ENCODE peak calls at places on chromosomes 16 and 17, in six cellular contexts. Z, Y, Q, D, M and E are unnamed samples.

GRCh38 chr16:88831838-88832237 is 20.1 kb upstream of the APRT start:
- DNase-seq in Z (no peak), Y (no peak), Q (no peak), D (no peak), M (no peak), E (no peak)

GRCh38 chr16:86748643-86749042 is 170.3 kb downstream of the FOXL1 start:
- DNase-seq in Z (no peak), Y (no peak), Q (no peak), D (no peak), M (no peak), E (no peak)

GRCh38 chr16:87062569-87063442 is 254.4 kb downstream of the C16orf95 start:
- DNase-seq in Z (peak; percentile 78), Y (no peak), Q (no peak), D (peak; percentile 74), M (peak; percentile 77), E (peak; percentile 85)

GRCh38 chr16:78478267-78478821 is 378.9 kb downstream of the WWOX start:
- DNase-seq in Z (peak; percentile 63), Y (no peak), Q (no peak), D (no peak), M (no peak), E (no peak)

GRCh38 chr16:66553223-66553622 is 847 bp downstream of the CKLF start:
- DNase-seq in Z (no peak), Y (no peak), Q (no peak), D (no peak), M (no peak), E (no peak)

GRCh38 chr16:4062212-4062802 is 53.9 kb downstream of the ADCY9 start:
- DNase-seq in Z (no peak), Y (no peak), Q (no peak), D (no peak), M (no peak), E (no peak)

GRCh38 chr17:59296190-59296589 is 35.3 kb upstream of the YPEL2 start:
- DNase-seq in Z (no peak), Y (no peak), Q (no peak), D (no peak), M (no peak), E (no peak)

GRCh38 chr17:74345433-74346241 is 16.0 kb downstream of the BTBD17 start:
- DNase-seq in Z (no peak), Y (no peak), Q (no peak), D (no peak), M (no peak), E (no peak)

GRCh38 chr17:19671433-19671832 is 22.9 kb downstream of the ALDH3A2 start:
- DNase-seq in Z (no peak), Y (no peak), Q (no peak), D (no peak), M (no peak), E (no peak)

GRCh38 chr17:74369221-74369620 is 1.9 kb downstream of the GPR142 start:
- DNase-seq in Z (no peak), Y (peak; percentile 35), Q (no peak), D (peak; percentile 62), M (no peak), E (peak; percentile 57)

GRCh38 chr17:36919407-36919968 is 17.8 kb upstream of the LHX1 start:
- DNase-seq in Z (no peak), Y (no peak), Q (no peak), D (no peak), M (no peak), E (no peak)

GRCh38 chr16:89041571-89042481 is 51.8 kb upstream of the ACSF3 start:
- DNase-seq in Z (no peak), Y (no peak), Q (no peak), D (no peak), M (no peak), E (peak; percentile 1)

GRCh38 chr16:50103764-50104163 is 38.0 kb downstream of the HEATR3 start:
- DNase-seq in Z (no peak), Y (no peak), Q (no peak), D (no peak), M (no peak), E (no peak)

GRCh38 chr17:59851431-59852375 is 41.0 kb downstream of the TUBD1 start:
- DNase-seq in Z (no peak), Y (no peak), Q (peak; percentile 87), D (no peak), M (no peak), E (no peak)

GRCh38 chr16:72809446-72809845 is 238.5 kb downstream of the ZFHX3 start:
- DNase-seq in Z (no peak), Y (no peak), Q (no peak), D (no peak), M (no peak), E (no peak)

GRCh38 chr16:85984947-85985451 is 86.0 kb downstream of the IRF8 start:
- DNase-seq in Z (no peak), Y (no peak), Q (no peak), D (no peak), M (no peak), E (no peak)

GRCh38 chr16:49592507-49593422 is 219.2 kb downstream of the C16orf78 start:
- DNase-seq in Z (peak; percentile 81), Y (no peak), Q (no peak), D (no peak), M (peak; percentile 45), E (peak; percentile 60)